ENCODE peak calls at places on chromosomes 3 and 15, in nine cellular contexts. S is Caco-2, T is bronchial epithelial cell, J is NCI-H460, A is substantia nigra, K is ELR, O is NCI-H1105, M is GM23338, D is adipocyte. X is an unnamed sample.

GRCh38 chr15:59185725-59186124 is 20.9 kb upstream of the LDHAL6B start:
- DNase-seq in T (no peak), M (no peak), S (no peak), D (no peak), J (no peak), K (peak; percentile 24), O (no peak), A (no peak), X (no peak)

GRCh38 chr3:12224181-12225147 is 64.4 kb upstream of the PPARG start:
- DNase-seq in S (peak; percentile 17), T (peak; percentile 53), J (no peak), D (no peak), O (no peak), M (peak; percentile 39), A (no peak), K (no peak), X (no peak)

GRCh38 chr3:171865191-171865865 is 22.2 kb downstream of the TMEM212 start:
- DNase-seq in A (no peak), J (no peak), S (no peak), D (no peak), M (no peak), O (no peak), T (no peak), K (peak; percentile 24), X (no peak)

GRCh38 chr15:64009798-64010241 is 36.5 kb downstream of the DAPK2 start:
- DNase-seq in A (no peak), M (no peak), S (no peak), D (no peak), T (peak; percentile 90), J (no peak), K (peak; percentile 69), O (no peak), X (no peak)

GRCh38 chr3:141940204-141940776 is 63.8 kb downstream of the ATP1B3 start:
- DNase-seq in J (peak; percentile 59), S (no peak), A (no peak), M (peak; percentile 37), O (peak; percentile 93), T (peak; percentile 99), K (peak; percentile 95), D (peak; percentile 65), X (peak; percentile 96)

GRCh38 chr3:168802761-168803160 is 707.0 kb upstream of the GOLIM4 start:
- DNase-seq in M (no peak), S (no peak), D (no peak), T (no peak), O (no peak), A (no peak), K (no peak), J (no peak), X (no peak)

GRCh38 chr15:73766598-73766997 is 13.4 kb upstream of the INSYN1 start:
- DNase-seq in D (no peak), K (no peak), T (no peak), O (no peak), A (no peak), M (no peak), J (no peak), S (no peak), X (no peak)

GRCh38 chr3:42802876-42803799 is 1.2 kb downstream of the HIGD1A start:
- DNase-seq in O (no peak), A (no peak), J (no peak), M (peak; percentile 48), D (no peak), T (peak; percentile 31), K (peak; percentile 46), S (peak; percentile 36), X (peak; percentile 50)

GRCh38 chr15:37872661-37873060 is 61.8 kb upstream of the TMCO5A start:
- DNase-seq in A (no peak), O (no peak), J (no peak), T (no peak), K (no peak), M (no peak), S (no peak), D (peak; percentile 10), X (no peak)

GRCh38 chr3:55449527-55449926 is 37.6 kb downstream of the WNT5A start:
- DNase-seq in S (peak; percentile 10), J (no peak), T (no peak), D (no peak), A (no peak), M (no peak), O (no peak), K (no peak), X (no peak)

GRCh38 chr15:26967719-26968269 is 3.2 kb upstream of the GABRG3 start:
- DNase-seq in M (peak; percentile 85), O (no peak), D (no peak), K (no peak), S (no peak), T (no peak), A (no peak), J (no peak), X (no peak)

GRCh38 chr15:62112616-62113593 is 46.1 kb downstream of the C2CD4A start:
- DNase-seq in O (no peak), S (no peak), M (no peak), D (peak; percentile 71), K (peak; percentile 84), A (no peak), J (no peak), T (peak; percentile 97), X (no peak)

GRCh38 chr3:182671942-182672341 is 121.4 kb upstream of the ATP11B start:
- DNase-seq in A (peak; percentile 2), D (peak; percentile 42), O (no peak), S (no peak), T (no peak), K (peak; percentile 35), J (no peak), M (no peak), X (no peak)

GRCh38 chr3:1823867-1824266 is 274.8 kb upstream of the CNTN4 start:
- DNase-seq in K (no peak), S (no peak), T (no peak), O (no peak), D (no peak), J (no peak), M (no peak), A (no peak), X (no peak)

GRCh38 chr3:10459954-10460754 is 45.2 kb downstream of the ATP2B2 start:
- DNase-seq in M (peak; percentile 98), T (peak; percentile 67), O (no peak), K (peak; percentile 79), A (no peak), S (peak; percentile 86), J (peak; percentile 69), D (peak; percentile 58), X (no peak)

GRCh38 chr3:123949606-123950005 is 11.4 kb downstream of the CCDC14 start:
- DNase-seq in T (peak; percentile 29), K (peak; percentile 62), S (no peak), M (no peak), D (peak; percentile 56), O (no peak), J (no peak), A (no peak), X (no peak)

X was measured in cerebellar cortex.